ENCODE peak calls at places on chromosomes 11 and 22, in four cellular contexts. One of them, this sample, is unnamed.

GRCh38 chr11:8022876-8023275 is 35.7 kb downstream of the EIF3F start:
- DNase-seq in T-helper 9 cell: no peak
- DNase-seq in nucleus accumbens: no peak
- DNase-seq in smooth muscle cell of the brain vasculature: no peak
- DNase-seq in this sample: no peak

GRCh38 chr11:2595205-2595604 is 104.6 kb downstream of the KCNQ1OT1 start:
- DNase-seq in nucleus accumbens: no peak
- DNase-seq in smooth muscle cell of the brain vasculature: no peak
- DNase-seq in T-helper 9 cell: no peak
- DNase-seq in this sample: no peak

GRCh38 chr11:99505319-99505718 is 484.6 kb downstream of the CNTN5 start:
- DNase-seq in nucleus accumbens: no peak
- DNase-seq in T-helper 9 cell: no peak
- DNase-seq in smooth muscle cell of the brain vasculature: no peak
- DNase-seq in this sample: no peak

GRCh38 chr11:96306600-96306932 is 36.4 kb downstream of the MAML2 start:
- DNase-seq in smooth muscle cell of the brain vasculature: no peak
- DNase-seq in nucleus accumbens: no peak
- DNase-seq in T-helper 9 cell: no peak
- DNase-seq in this sample: no peak

GRCh38 chr22:44582016-44582415 is 84.0 kb upstream of the RTL6 start:
- DNase-seq in T-helper 9 cell: no peak
- DNase-seq in smooth muscle cell of the brain vasculature: no peak
- DNase-seq in nucleus accumbens: no peak
- DNase-seq in this sample: no peak

GRCh38 chr11:101718406-101718805 is 134.6 kb upstream of the TRPC6 start:
- DNase-seq in nucleus accumbens: no peak
- DNase-seq in T-helper 9 cell: no peak
- DNase-seq in smooth muscle cell of the brain vasculature: no peak
- DNase-seq in this sample: no peak

GRCh38 chr11:67117667-67118058 is 1.4 kb upstream of the KDM2A start:
- DNase-seq in T-helper 9 cell: peak
- DNase-seq in smooth muscle cell of the brain vasculature: no peak
- DNase-seq in nucleus accumbens: no peak
- DNase-seq in this sample: no peak

GRCh38 chr11:73270089-73270854 is 1.9 kb upstream of the P2RY6 start:
- DNase-seq in nucleus accumbens: no peak
- DNase-seq in smooth muscle cell of the brain vasculature: no peak
- DNase-seq in T-helper 9 cell: no peak
- DNase-seq in this sample: no peak